ENCODE peak calls at places on chromosomes 3 and 15, in seven cellular contexts. Z is colonic mucosa, C is spleen, O is heart left ventricle, X is Peyer's patch, R is tibial artery, I is mammary epithelial cell. B is an unnamed sample.
A peak's percentile ranks its signal among the peaks of the same experiment; 100 is the strongest.

GRCh38 chr15:66593219-66593780 is 27.5 kb upstream of the LCTL start:
- DNase-seq in O (no peak), C (no peak), I (no peak), Z (no peak), R (no peak), X (no peak), B (peak; percentile 13)

GRCh38 chr15:34709866-34710265 is 44.9 kb downstream of the GJD2 start:
- DNase-seq in R (no peak), O (no peak), C (no peak), I (no peak), Z (no peak), X (no peak), B (no peak)

GRCh38 chr3:33437556-33438283 is 2.5 kb downstream of the UBP1 start:
- DNase-seq in I (peak; percentile 52), C (no peak), X (no peak), Z (peak; percentile 28), O (peak; percentile 39), R (no peak), B (no peak)

GRCh38 chr3:17013050-17013449 is 128.3 kb downstream of the PLCL2 start:
- DNase-seq in Z (no peak), X (no peak), I (no peak), O (no peak), C (no peak), R (no peak), B (no peak)

GRCh38 chr15:58805095-58805494 is 34.0 kb downstream of the MINDY2 start:
- DNase-seq in C (no peak), I (no peak), R (no peak), X (no peak), Z (no peak), O (no peak), B (no peak)

GRCh38 chr3:85801955-85802354 is 843.2 kb downstream of the CADM2 start:
- DNase-seq in O (no peak), C (no peak), Z (no peak), I (peak; percentile 29), R (no peak), X (no peak), B (no peak)

GRCh38 chr3:24303057-24303754 is 191.4 kb downstream of the THRB start:
- DNase-seq in X (no peak), I (no peak), R (no peak), Z (no peak), O (no peak), C (no peak), B (no peak)

GRCh38 chr3:37477713-37478487 is 303.5 kb upstream of the LRRFIP2 start:
- DNase-seq in O (no peak), C (no peak), Z (no peak), I (no peak), X (no peak), R (no peak), B (no peak)

GRCh38 chr15:68687136-68687735 is 108.4 kb downstream of the CORO2B start:
- DNase-seq in X (no peak), C (peak; percentile 51), O (no peak), R (peak; percentile 10), Z (no peak), I (no peak), B (peak; percentile 32)

GRCh38 chr3:120767106-120767505 is 24.6 kb downstream of the GTF2E1 start:
- DNase-seq in I (no peak), R (no peak), O (no peak), X (no peak), Z (no peak), C (no peak), B (no peak)

GRCh38 chr15:78455749-78456148 is 17.7 kb downstream of the IREB2 start:
- DNase-seq in Z (no peak), O (peak; percentile 58), I (no peak), R (no peak), C (no peak), X (no peak), B (no peak)

GRCh38 chr15:97995881-97996603 is 35.5 kb downstream of the ARRDC4 start:
- DNase-seq in O (no peak), X (peak; percentile 64), R (no peak), Z (peak; percentile 46), I (peak; percentile 89), C (no peak), B (no peak)

GRCh38 chr3:13556937-13557336 is 8.0 kb downstream of the FBLN2 start:
- DNase-seq in C (no peak), R (no peak), O (no peak), I (no peak), Z (no peak), X (no peak), B (no peak)

GRCh38 chr15:39854161-39854560 is 65.9 kb downstream of the GPR176 start:
- DNase-seq in X (no peak), R (no peak), O (no peak), I (no peak), C (no peak), Z (no peak), B (no peak)

GRCh38 chr3:66441124-66441523 is 59.7 kb downstream of the LRIG1 start:
- DNase-seq in X (no peak), I (peak; percentile 67), Z (no peak), O (no peak), R (no peak), C (no peak), B (no peak)

GRCh38 chr15:92616621-92617179 is 38.9 kb downstream of the FAM174B start:
- DNase-seq in I (no peak), R (no peak), O (no peak), Z (no peak), C (no peak), X (peak; percentile 41), B (no peak)

GRCh38 chr3:34175636-34176186 is 377.3 kb downstream of the PDCD6IP start:
- DNase-seq in O (no peak), Z (no peak), I (no peak), R (no peak), C (no peak), X (no peak), B (no peak)

GRCh38 chr3:58188173-58188564 is 22.6 kb downstream of the DNASE1L3 start:
- DNase-seq in X (no peak), R (no peak), C (peak; percentile 67), I (peak; percentile 82), O (no peak), Z (no peak), B (no peak)

GRCh38 chr3:41223078-41223477 is 23.8 kb downstream of the CTNNB1 start:
- DNase-seq in O (no peak), I (no peak), R (no peak), C (no peak), Z (no peak), X (no peak), B (no peak)

GRCh38 chr3:12345584-12346494 is 57.0 kb downstream of the PPARG start:
- DNase-seq in R (no peak), Z (no peak), O (no peak), C (no peak), I (peak; percentile 10), X (no peak), B (no peak)

GRCh38 chr3:177817746-177818145 is 620.5 kb upstream of the TBL1XR1 start:
- DNase-seq in X (no peak), I (no peak), O (no peak), R (no peak), Z (no peak), C (no peak), B (no peak)

GRCh38 chr15:101026686-101027272 is 107.6 kb downstream of the LRRK1 start:
- DNase-seq in X (peak; percentile 30), C (peak; percentile 74), O (peak; percentile 37), R (peak; percentile 42), Z (peak; percentile 13), I (no peak), B (peak; percentile 61)

GRCh38 chr15:66943456-66944095 is 121.8 kb upstream of the SMAD3 start:
- DNase-seq in I (no peak), R (peak; percentile 56), Z (peak; percentile 57), X (peak; percentile 73), O (no peak), C (no peak), B (no peak)

GRCh38 chr3:150890320-150890719 is 14.9 kb downstream of the MINDY4B start:
- DNase-seq in O (no peak), Z (no peak), I (no peak), X (no peak), C (no peak), R (no peak), B (no peak)
- H3K27ac ChIP-seq in O (no peak overlapping the region), Z (no peak overlapping the region), I (no peak overlapping the region), X (no peak overlapping the region), C (peak overlapping the region; percentile 87), R (no peak overlapping the region), B (no peak overlapping the region)

GRCh38 chr15:22959451-22960101 is 20.6 kb downstream of the CYFIP1 start:
- DNase-seq in I (no peak), X (no peak), O (no peak), C (peak; percentile 69), Z (no peak), R (no peak), B (no peak)

GRCh38 chr15:22960126-22960525 is 20.0 kb downstream of the CYFIP1 start:
- DNase-seq in R (no peak), O (no peak), Z (no peak), I (no peak), X (peak; percentile 25), C (peak; percentile 57), B (no peak)

GRCh38 chr15:22961661-22962221 is 18.4 kb downstream of the CYFIP1 start:
- DNase-seq in R (peak; percentile 71), C (peak; percentile 6), X (peak; percentile 40), I (no peak), O (no peak), Z (no peak), B (no peak)

GRCh38 chr15:22958487-22959280 is 21.5 kb downstream of the CYFIP1 start:
- DNase-seq in R (no peak), I (no peak), Z (no peak), O (no peak), C (peak; percentile 51), X (no peak), B (no peak)

DNA sequence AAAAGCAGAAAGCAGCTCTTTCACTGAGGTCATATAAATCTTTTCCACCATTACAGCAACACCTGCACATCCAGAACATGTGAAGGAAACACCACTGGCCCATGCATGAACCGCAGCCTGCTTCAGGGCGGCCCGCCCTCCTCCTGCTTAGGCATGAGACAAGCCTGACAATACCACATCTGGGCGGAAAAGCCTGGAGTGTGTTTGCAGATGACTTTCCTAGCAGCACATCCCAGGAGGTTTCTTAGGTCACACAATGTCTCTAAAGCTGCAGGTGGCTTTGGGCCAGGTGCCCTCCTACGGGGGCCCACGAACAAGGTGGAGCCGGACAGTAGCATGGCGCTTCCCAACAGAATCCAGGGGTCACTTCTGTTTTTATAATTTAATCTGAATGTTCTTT is 19.6 kb downstream of the CYFIP1 start:
- DNase-seq in O (no peak), Z (no peak), C (peak; percentile 51), R (no peak), I (no peak), X (peak; percentile 40), B (no peak)
- H3K4me1 ChIP-seq in O (peaks cover 91% of the 10 kb centered on the region), Z (no peaks in the 10 kb centered on the region), C (peaks cover 85% of the 10 kb centered on the region), R (peaks cover 68% of the 10 kb centered on the region), I (peaks cover 26% of the 10 kb centered on the region), X (no peaks in the 10 kb centered on the region), B (peaks cover 13% of the 10 kb centered on the region)

GRCh38 chr3:133643611-133644010 is 18.1 kb downstream of the TOPBP1 start:
- DNase-seq in I (no peak), Z (no peak), O (no peak), X (no peak), C (no peak), R (no peak), B (no peak)
- H3K36me3 ChIP-seq in I (peaks cover 36% of the 10 kb centered on the region), Z (peaks cover 6% of the 10 kb centered on the region), O (peaks cover 96% of the 10 kb centered on the region), X (no peaks in the 10 kb centered on the region), C (peaks cover 100% of the 10 kb centered on the region), R (peaks cover 48% of the 10 kb centered on the region), B (peaks cover 19% of the 10 kb centered on the region)

DNA sequence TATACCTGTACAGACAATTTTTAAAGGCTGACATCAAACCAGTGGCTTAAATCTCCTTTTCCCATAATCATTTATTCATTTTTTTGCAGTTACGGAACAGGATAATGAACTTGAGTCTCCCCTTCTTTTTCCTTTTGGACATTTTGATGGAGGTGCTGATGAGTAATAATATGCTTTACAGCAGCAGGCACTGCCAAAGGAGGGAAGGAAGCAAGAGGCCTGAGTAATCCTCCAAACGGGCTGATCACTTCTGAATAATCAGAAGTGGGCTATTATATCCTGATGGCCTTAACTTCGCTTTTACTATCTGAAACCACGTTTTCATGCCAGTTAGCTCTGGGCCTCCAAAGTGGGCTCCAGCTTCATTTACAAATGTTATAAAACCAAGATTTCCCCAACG is 527.2 kb downstream of the FOXP1 start:
- DNase-seq in R (no peak), O (no peak), Z (no peak), C (no peak), X (no peak), I (peak; percentile 72), B (no peak)
- H3K27ac ChIP-seq in R (peak overlapping the region; percentile 94), O (peak overlapping the region; percentile 38), Z (peak overlapping the region; percentile 76), C (no peak overlapping the region), X (no peak overlapping the region), I (peak overlapping the region; percentile 98), B (no peak overlapping the region)

B was measured in kidney.